ENCODE peak calls at places on chromosome 3, in eight cellular contexts. U is HCT116, H is neural progenitor cell, O is mesenchymal stem cell, G is DND-41, I is SK-N-SH, A is mammary epithelial cell, B is neuronal stem cell. T is an unnamed sample.
A peak's percentile ranks its signal among the peaks of the same experiment; 100 is the strongest.

GRCh38 chr3:23112491-23112890 is 90.6 kb upstream of the UBE2E2 start:
- DNase-seq in H (peak; percentile 15), U (no peak), I (no peak), A (peak; percentile 33), B (no peak), O (no peak), G (no peak), T (peak; percentile 69)

GRCh38 chr3:129612350-129613204 is 6.1 kb upstream of the PLXND1 start:
- DNase-seq in A (no peak), O (peak; percentile 46), U (no peak), B (no peak), G (no peak), I (no peak), H (no peak), T (no peak)

GRCh38 chr3:196902296-196902695 is 34.6 kb downstream of the SENP5 start:
- DNase-seq in B (no peak), U (no peak), G (no peak), H (no peak), I (no peak), O (no peak), A (no peak), T (no peak)

GRCh38 chr3:64533565-64534317 is 154.1 kb downstream of the ADAMTS9 start:
- DNase-seq in A (peak; percentile 66), U (peak; percentile 80), G (peak; percentile 70), O (peak; percentile 89), B (peak; percentile 85), I (peak; percentile 82), H (peak; percentile 95), T (peak; percentile 96)

GRCh38 chr3:125350597-125350996 is 24.5 kb downstream of the ZNF148 start:
- DNase-seq in B (no peak), U (no peak), A (no peak), H (no peak), O (no peak), I (no peak), G (no peak), T (no peak)

GRCh38 chr3:46992231-46992630 is 12.8 kb downstream of the NBEAL2 start:
- DNase-seq in A (no peak), H (no peak), G (no peak), O (no peak), I (no peak), U (no peak), B (no peak), T (no peak)

GRCh38 chr3:186004209-186004608 is 66.4 kb upstream of the TRA2B start:
- DNase-seq in A (no peak), G (no peak), O (no peak), U (no peak), I (no peak), B (no peak), H (no peak), T (no peak)

GRCh38 chr3:55337641-55338174 is 149.4 kb downstream of the WNT5A start:
- DNase-seq in U (no peak), I (no peak), H (no peak), O (no peak), B (no peak), G (no peak), A (no peak), T (no peak)

GRCh38 chr3:139758654-139759291 is 81.0 kb upstream of the NMNAT3 start:
- DNase-seq in I (no peak), O (peak; percentile 48), A (no peak), G (no peak), B (peak; percentile 85), U (no peak), H (peak; percentile 79), T (peak; percentile 66)

GRCh38 chr3:172557515-172558220 is 34.4 kb upstream of the TNFSF10 start:
- DNase-seq in B (no peak), G (no peak), A (peak; percentile 58), I (no peak), U (no peak), H (no peak), O (no peak), T (no peak)

GRCh38 chr3:127589600-127590281 is 792 bp downstream of the TPRA1 start:
- DNase-seq in B (no peak), G (peak; percentile 24), O (peak; percentile 33), H (peak; percentile 55), U (no peak), A (no peak), I (no peak), T (peak; percentile 72)

GRCh38 chr3:159130108-159130507 is 328.3 kb downstream of the MFSD1 start:
- DNase-seq in B (no peak), U (peak; percentile 15), H (peak; percentile 42), A (no peak), I (no peak), O (no peak), G (peak; percentile 40), T (peak; percentile 85)

GRCh38 chr3:126245811-126246727 is 65.7 kb upstream of the ALDH1L1 start:
- DNase-seq in B (no peak), I (peak; percentile 59), G (peak; percentile 43), A (no peak), H (peak; percentile 72), O (peak; percentile 65), U (peak; percentile 39), T (peak; percentile 81)

GRCh38 chr3:47365213-47366153 is 15.3 kb upstream of the PTPN23 start:
- DNase-seq in I (no peak), O (no peak), G (no peak), B (no peak), A (peak; percentile 54), U (no peak), H (no peak), T (no peak)

GRCh38 chr3:111547645-111548044 is 5.6 kb downstream of the CD96 start:
- DNase-seq in U (no peak), A (no peak), O (no peak), I (no peak), H (no peak), B (no peak), G (peak; percentile 83), T (no peak)
- H3K9ac ChIP-seq in U (no peak overlapping the region), A (no peak overlapping the region), O (no peak overlapping the region), I (no peak overlapping the region), H (no peak overlapping the region), B (no peak overlapping the region), G (peak overlapping the region; percentile 81), T (no peak overlapping the region)

GRCh38 chr3:44687898-44688297 is 24.6 kb upstream of the ZNF502 start:
- DNase-seq in B (no peak), G (no peak), U (no peak), I (no peak), O (no peak), A (no peak), H (no peak), T (no peak)
- H3K9me3 ChIP-seq in B (peaks cover 14% of the 10 kb centered on the region), G (peaks cover 10% of the 10 kb centered on the region), U (peaks cover 5% of the 10 kb centered on the region), I (no peaks in the 10 kb centered on the region), O (peaks cover 43% of the 10 kb centered on the region), A (peaks cover 3% of the 10 kb centered on the region), H (no peaks in the 10 kb centered on the region), T (peaks cover 35% of the 10 kb centered on the region)

DNA sequence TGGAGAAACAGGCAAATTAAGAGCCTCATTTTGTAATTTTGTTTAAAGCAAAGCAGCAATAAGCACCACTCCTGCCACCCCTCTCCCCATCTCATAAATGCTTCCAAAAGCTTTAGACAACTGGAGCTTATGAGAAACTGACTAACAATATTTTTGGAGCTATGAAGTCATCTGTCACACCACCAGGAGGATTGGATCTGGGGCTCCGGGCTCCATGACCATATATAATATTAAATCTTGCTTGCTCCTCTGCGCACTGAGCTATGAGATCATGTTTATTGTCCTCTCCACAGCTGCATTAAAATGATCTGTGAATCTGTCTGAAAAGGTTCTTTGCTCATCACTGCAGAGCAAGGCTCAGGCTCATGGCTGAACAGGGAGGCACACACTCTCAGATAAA is 323.7 kb downstream of the ZNF621 start:
- DNase-seq in H (no peak), U (no peak), A (no peak), I (no peak), G (no peak), O (no peak), B (no peak), T (no peak)
- H3K27ac ChIP-seq in H (no peak overlapping the region), U (no peak overlapping the region), A (no peak overlapping the region), I (no peak overlapping the region), G (no peak overlapping the region), O (peak overlapping the region; percentile 61), B (no peak overlapping the region), T (peak overlapping the region; percentile 95)

DNA sequence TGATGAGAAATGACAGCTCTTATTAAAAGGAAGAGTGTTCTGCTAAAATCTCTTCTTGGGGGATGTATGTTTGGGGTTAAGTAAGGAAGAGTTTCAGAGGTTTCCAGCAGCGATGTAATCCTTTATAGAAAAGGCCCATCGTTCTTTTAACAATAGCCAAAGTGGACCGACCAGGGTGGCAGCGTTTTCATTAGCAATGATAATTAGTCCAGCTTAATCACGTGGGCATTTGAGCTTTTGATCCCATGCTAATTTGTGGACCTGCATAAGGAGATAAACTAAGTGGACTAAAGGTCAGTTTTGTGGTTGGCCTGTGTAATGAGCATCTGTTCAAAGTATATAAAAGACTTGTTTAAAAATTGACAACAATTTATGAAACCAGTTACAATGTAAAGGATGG is 385.6 kb downstream of the PTPRG start:
- DNase-seq in G (no peak), O (no peak), A (no peak), H (peak; percentile 84), I (no peak), U (no peak), B (peak; percentile 26), T (no peak)
- H3K9ac ChIP-seq in G (no peak overlapping the region), O (no peak overlapping the region), A (no peak overlapping the region), H (no peak overlapping the region), I (no peak overlapping the region), U (no peak overlapping the region), B (no peak overlapping the region), T (no peak overlapping the region)

DNA sequence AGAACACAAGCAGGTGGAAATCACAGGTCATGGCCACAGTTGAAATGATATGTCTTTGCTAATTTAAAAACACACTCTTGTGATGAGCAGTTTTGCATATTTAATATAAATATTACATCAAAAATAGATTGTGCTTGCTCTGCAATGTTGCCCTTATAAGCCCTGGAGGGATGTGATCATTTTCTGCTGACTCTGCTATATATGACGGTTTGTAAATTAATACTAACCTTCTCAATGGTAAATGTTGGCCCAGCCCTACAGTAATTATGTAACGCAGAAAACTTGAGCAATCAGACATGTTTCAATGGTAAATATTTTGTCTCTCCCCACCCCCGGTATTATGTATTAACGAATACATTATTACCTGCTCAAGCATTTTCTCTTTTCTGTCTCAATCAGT is 359.5 kb upstream of the CNTN6 start:
- DNase-seq in H (no peak), G (no peak), A (no peak), U (no peak), O (no peak), B (no peak), I (no peak), T (no peak)
- H3K9me3 ChIP-seq in H (no peaks in the 10 kb centered on the region), G (no peaks in the 10 kb centered on the region), A (peaks cover 2% of the 10 kb centered on the region), U (peaks cover 11% of the 10 kb centered on the region), O (no peaks in the 10 kb centered on the region), B (no peaks in the 10 kb centered on the region), I (no peaks in the 10 kb centered on the region), T (peaks cover 64% of the 10 kb centered on the region)

GRCh38 chr3:163943664-163944063 is 1134.6 kb downstream of the SI start:
- DNase-seq in A (no peak), G (no peak), H (no peak), U (no peak), B (no peak), O (no peak), I (no peak), T (no peak)

GRCh38 chr3:163952499-163952898 is 1125.8 kb downstream of the SI start:
- DNase-seq in I (no peak), A (no peak), U (no peak), G (no peak), B (no peak), O (no peak), H (no peak), T (no peak)

GRCh38 chr3:163951397-163951987 is 1126.8 kb downstream of the SI start:
- DNase-seq in A (no peak), I (peak; percentile 10), O (peak; percentile 15), G (no peak), B (no peak), H (no peak), U (no peak), T (no peak)

GRCh38 chr3:163946785-163947184 is 1131.5 kb downstream of the SI start:
- DNase-seq in O (no peak), G (no peak), A (no peak), H (no peak), I (no peak), U (no peak), B (no peak), T (no peak)
- H3K27ac ChIP-seq in O (no peak overlapping the region), G (no peak overlapping the region), A (no peak overlapping the region), H (no peak overlapping the region), I (no peak overlapping the region), U (no peak overlapping the region), B (no peak overlapping the region), T (no peak overlapping the region)